ENCODE peak calls at places on chromosomes 6 and 20, in ten cellular contexts. One of them, this sample, is unnamed.

GRCh38 chr20:16007164-16007563 is 566.1 kb downstream of the KIF16B start:
- DNase-seq in heart left ventricle: no peak
- DNase-seq in GM12865: peak; percentile 85
- DNase-seq in HCT116: no peak
- DNase-seq in fibroblast of lung: no peak
- DNase-seq in A673: no peak
- DNase-seq in CD8-positive, alpha-beta T cell: no peak
- DNase-seq in Peyer's patch: no peak
- DNase-seq in coronary artery: no peak
- DNase-seq in astrocyte of the spinal cord: no peak
- DNase-seq in this sample: peak; percentile 14

GRCh38 chr20:59603176-59603575 is 1.2 kb upstream of the PHACTR3 start:
- DNase-seq in GM12865: no peak
- DNase-seq in coronary artery: no peak
- DNase-seq in astrocyte of the spinal cord: no peak
- DNase-seq in HCT116: no peak
- DNase-seq in CD8-positive, alpha-beta T cell: no peak
- DNase-seq in A673: no peak
- DNase-seq in fibroblast of lung: no peak
- DNase-seq in heart left ventricle: no peak
- DNase-seq in Peyer's patch: no peak
- DNase-seq in this sample: no peak

GRCh38 chr6:14921170-14921569 is 324.7 kb upstream of the JARID2 start:
- DNase-seq in HCT116: no peak
- DNase-seq in A673: no peak
- DNase-seq in GM12865: no peak
- DNase-seq in coronary artery: peak; percentile 76
- DNase-seq in heart left ventricle: peak; percentile 82
- DNase-seq in Peyer's patch: no peak
- DNase-seq in astrocyte of the spinal cord: no peak
- DNase-seq in CD8-positive, alpha-beta T cell: no peak
- DNase-seq in fibroblast of lung: peak; percentile 63
- DNase-seq in this sample: no peak

GRCh38 chr6:124879110-124879991 is 82.9 kb upstream of the RNF217 start:
- DNase-seq in heart left ventricle: no peak
- DNase-seq in fibroblast of lung: no peak
- DNase-seq in A673: no peak
- DNase-seq in coronary artery: no peak
- DNase-seq in HCT116: no peak
- DNase-seq in GM12865: no peak
- DNase-seq in CD8-positive, alpha-beta T cell: no peak
- DNase-seq in astrocyte of the spinal cord: no peak
- DNase-seq in Peyer's patch: no peak
- DNase-seq in this sample: no peak

GRCh38 chr6:13302751-13303667 is 25.3 kb downstream of the TBC1D7 start:
- DNase-seq in Peyer's patch: peak; percentile 66
- DNase-seq in GM12865: peak; percentile 93
- DNase-seq in fibroblast of lung: peak; percentile 98
- DNase-seq in astrocyte of the spinal cord: peak; percentile 90
- DNase-seq in A673: peak; percentile 90
- DNase-seq in HCT116: peak; percentile 33
- DNase-seq in heart left ventricle: no peak
- DNase-seq in coronary artery: no peak
- DNase-seq in CD8-positive, alpha-beta T cell: peak; percentile 53
- DNase-seq in this sample: peak; percentile 66

GRCh38 chr20:24701668-24702067 is 232.2 kb downstream of the SYNDIG1 start:
- DNase-seq in CD8-positive, alpha-beta T cell: no peak
- DNase-seq in astrocyte of the spinal cord: no peak
- DNase-seq in GM12865: no peak
- DNase-seq in coronary artery: peak; percentile 12
- DNase-seq in HCT116: no peak
- DNase-seq in fibroblast of lung: no peak
- DNase-seq in heart left ventricle: no peak
- DNase-seq in A673: no peak
- DNase-seq in Peyer's patch: no peak
- DNase-seq in this sample: no peak

GRCh38 chr6:90284745-90285481 is 11.7 kb downstream of the BACH2 start:
- DNase-seq in Peyer's patch: no peak
- DNase-seq in CD8-positive, alpha-beta T cell: no peak
- DNase-seq in astrocyte of the spinal cord: peak; percentile 84
- DNase-seq in heart left ventricle: no peak
- DNase-seq in coronary artery: no peak
- DNase-seq in A673: no peak
- DNase-seq in HCT116: peak; percentile 56
- DNase-seq in GM12865: peak; percentile 90
- DNase-seq in fibroblast of lung: peak; percentile 72
- DNase-seq in this sample: peak; percentile 62

GRCh38 chr6:72534236-72534635 is 87.6 kb upstream of the KCNQ5 start:
- DNase-seq in A673: no peak
- DNase-seq in heart left ventricle: no peak
- DNase-seq in Peyer's patch: no peak
- DNase-seq in GM12865: no peak
- DNase-seq in coronary artery: no peak
- DNase-seq in HCT116: no peak
- DNase-seq in CD8-positive, alpha-beta T cell: no peak
- DNase-seq in astrocyte of the spinal cord: no peak
- DNase-seq in fibroblast of lung: no peak
- DNase-seq in this sample: no peak

GRCh38 chr6:167974644-167975344 is 22.7 kb upstream of the KIF25 start:
- DNase-seq in fibroblast of lung: no peak
- DNase-seq in CD8-positive, alpha-beta T cell: no peak
- DNase-seq in heart left ventricle: no peak
- DNase-seq in Peyer's patch: no peak
- DNase-seq in astrocyte of the spinal cord: peak; percentile 58
- DNase-seq in A673: no peak
- DNase-seq in GM12865: no peak
- DNase-seq in coronary artery: no peak
- DNase-seq in HCT116: no peak
- DNase-seq in this sample: no peak

GRCh38 chr6:168683621-168684020 is 242.6 kb downstream of the SMOC2 start:
- DNase-seq in Peyer's patch: no peak
- DNase-seq in astrocyte of the spinal cord: no peak
- DNase-seq in CD8-positive, alpha-beta T cell: no peak
- DNase-seq in HCT116: no peak
- DNase-seq in heart left ventricle: no peak
- DNase-seq in coronary artery: no peak
- DNase-seq in fibroblast of lung: no peak
- DNase-seq in GM12865: no peak
- DNase-seq in A673: no peak
- DNase-seq in this sample: no peak

GRCh38 chr6:6724319-6725119 is 136.0 kb downstream of the LY86 start:
- DNase-seq in fibroblast of lung: peak; percentile 89
- DNase-seq in Peyer's patch: peak; percentile 82
- DNase-seq in GM12865: peak; percentile 69
- DNase-seq in CD8-positive, alpha-beta T cell: peak; percentile 69
- DNase-seq in astrocyte of the spinal cord: peak; percentile 79
- DNase-seq in heart left ventricle: peak; percentile 80
- DNase-seq in HCT116: peak; percentile 58
- DNase-seq in coronary artery: no peak
- DNase-seq in A673: peak; percentile 94
- DNase-seq in this sample: peak; percentile 77

GRCh38 chr6:39239527-39240154 is 10.4 kb upstream of the KCNK5 start:
- DNase-seq in HCT116: no peak
- DNase-seq in A673: no peak
- DNase-seq in Peyer's patch: no peak
- DNase-seq in GM12865: no peak
- DNase-seq in CD8-positive, alpha-beta T cell: no peak
- DNase-seq in coronary artery: no peak
- DNase-seq in astrocyte of the spinal cord: no peak
- DNase-seq in fibroblast of lung: no peak
- DNase-seq in heart left ventricle: no peak
- DNase-seq in this sample: no peak

GRCh38 chr6:137705166-137706064 is 161.6 kb upstream of the TNFAIP3 start:
- DNase-seq in Peyer's patch: peak; percentile 72
- DNase-seq in heart left ventricle: peak; percentile 74
- DNase-seq in CD8-positive, alpha-beta T cell: peak; percentile 69
- DNase-seq in fibroblast of lung: peak; percentile 62
- DNase-seq in HCT116: peak; percentile 24
- DNase-seq in astrocyte of the spinal cord: peak; percentile 61
- DNase-seq in coronary artery: no peak
- DNase-seq in GM12865: peak; percentile 76
- DNase-seq in A673: peak; percentile 65
- DNase-seq in this sample: peak; percentile 58

GRCh38 chr6:9101920-9102319 is 666.6 kb upstream of the SLC35B3 start:
- DNase-seq in A673: peak; percentile 13
- DNase-seq in astrocyte of the spinal cord: no peak
- DNase-seq in CD8-positive, alpha-beta T cell: no peak
- DNase-seq in Peyer's patch: no peak
- DNase-seq in HCT116: no peak
- DNase-seq in GM12865: no peak
- DNase-seq in coronary artery: no peak
- DNase-seq in heart left ventricle: no peak
- DNase-seq in fibroblast of lung: no peak
- DNase-seq in this sample: no peak

DNA sequence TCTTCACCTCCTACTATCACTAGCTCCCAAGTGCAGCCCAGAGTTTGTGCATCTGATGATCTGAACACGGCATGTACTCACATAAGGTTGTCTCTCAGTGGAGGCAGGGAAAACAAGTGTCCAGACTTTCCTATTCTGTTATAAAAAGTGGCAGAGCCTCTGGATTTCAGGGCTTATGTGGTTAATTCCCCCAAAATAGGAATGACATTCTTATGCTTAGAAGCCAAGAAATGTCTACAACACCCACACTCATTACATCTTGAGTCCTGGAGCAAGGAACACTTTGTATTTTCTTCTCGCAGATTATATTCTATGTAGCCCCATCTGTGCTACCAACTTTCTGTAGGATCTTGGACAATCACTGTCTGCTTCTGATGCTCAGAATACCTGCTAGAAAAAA is 13.5 kb upstream of the SEMG1 start:
- DNase-seq in GM12865: no peak
- DNase-seq in heart left ventricle: no peak
- DNase-seq in HCT116: no peak
- DNase-seq in Peyer's patch: no peak
- DNase-seq in astrocyte of the spinal cord: no peak
- DNase-seq in A673: no peak
- DNase-seq in fibroblast of lung: no peak
- DNase-seq in coronary artery: no peak
- DNase-seq in CD8-positive, alpha-beta T cell: no peak
- DNase-seq in this sample: no peak
- TF ChIP-seq CTCF in GM12865: no peak
- TF ChIP-seq CTCF in heart left ventricle: no peak
- TF ChIP-seq CTCF in HCT116: no peak
- TF ChIP-seq CTCF in Peyer's patch: no peak
- TF ChIP-seq CTCF in astrocyte of the spinal cord: no peak
- TF ChIP-seq CTCF in A673: no peak
- TF ChIP-seq CTCF in fibroblast of lung: no peak
- TF ChIP-seq CTCF in coronary artery: no peak
- TF ChIP-seq CTCF in CD8-positive, alpha-beta T cell: no peak
- TF ChIP-seq CTCF in this sample: no peak

GRCh38 chr6:32148722-32149576 is 2.8 kb downstream of the PRRT1 start:
- DNase-seq in Peyer's patch: peak; percentile 81
- DNase-seq in GM12865: no peak
- DNase-seq in fibroblast of lung: peak; percentile 47
- DNase-seq in HCT116: no peak
- DNase-seq in coronary artery: no peak
- DNase-seq in astrocyte of the spinal cord: peak; percentile 60
- DNase-seq in heart left ventricle: peak; percentile 78
- DNase-seq in CD8-positive, alpha-beta T cell: peak; percentile 75
- DNase-seq in A673: no peak
- DNase-seq in this sample: no peak
- TF ChIP-seq CTCF in Peyer's patch: no peak
- TF ChIP-seq CTCF in GM12865: no peak
- TF ChIP-seq CTCF in fibroblast of lung: peak; percentile 16
- TF ChIP-seq CTCF in HCT116: no peak
- TF ChIP-seq CTCF in coronary artery: no peak
- TF ChIP-seq CTCF in astrocyte of the spinal cord: peak; percentile 35
- TF ChIP-seq CTCF in heart left ventricle: peak; percentile 16
- TF ChIP-seq CTCF in CD8-positive, alpha-beta T cell: peak; percentile 35
- TF ChIP-seq CTCF in A673: no peak
- TF ChIP-seq CTCF in this sample: no peak

DNA sequence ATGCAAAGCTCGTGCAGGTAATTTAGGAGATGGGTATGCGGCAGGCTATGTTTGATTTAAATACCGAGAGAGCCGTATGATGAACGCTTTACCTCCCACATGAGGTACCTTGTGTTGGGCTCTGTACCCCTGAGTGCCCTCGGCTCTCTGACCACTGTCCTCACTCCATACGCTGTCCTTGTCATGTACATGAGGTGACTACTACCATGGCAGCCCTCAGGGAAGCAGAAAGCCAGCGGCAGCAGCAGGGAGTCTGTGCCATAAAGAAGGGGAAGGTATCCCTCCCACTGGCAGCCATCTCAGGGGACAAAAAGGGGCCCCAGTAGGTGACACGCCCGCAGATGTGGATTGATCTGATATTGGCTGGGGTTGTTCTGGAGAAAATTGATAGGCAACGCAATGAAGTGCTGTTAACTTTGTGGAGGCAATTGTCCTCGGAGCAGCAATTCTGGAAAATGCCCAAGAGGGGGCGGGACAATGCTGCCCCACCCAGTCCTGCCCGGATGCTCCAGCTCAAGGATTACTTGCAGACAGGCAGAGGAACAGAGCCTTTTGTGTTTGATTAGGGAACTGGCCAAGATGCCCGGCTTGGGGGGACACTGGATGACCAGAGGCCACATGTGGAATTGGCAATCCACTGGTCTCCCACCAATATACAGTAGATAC is 38.0 kb upstream of the HSF2 start:
- DNase-seq in Peyer's patch: no peak
- DNase-seq in astrocyte of the spinal cord: no peak
- DNase-seq in coronary artery: no peak
- DNase-seq in fibroblast of lung: no peak
- DNase-seq in GM12865: no peak
- DNase-seq in CD8-positive, alpha-beta T cell: no peak
- DNase-seq in A673: no peak
- DNase-seq in HCT116: no peak
- DNase-seq in heart left ventricle: no peak
- DNase-seq in this sample: no peak
- TF ChIP-seq CTCF in Peyer's patch: no peak
- TF ChIP-seq CTCF in astrocyte of the spinal cord: no peak
- TF ChIP-seq CTCF in coronary artery: no peak
- TF ChIP-seq CTCF in fibroblast of lung: no peak
- TF ChIP-seq CTCF in GM12865: no peak
- TF ChIP-seq CTCF in CD8-positive, alpha-beta T cell: no peak
- TF ChIP-seq CTCF in A673: peak; percentile 15
- TF ChIP-seq CTCF in HCT116: no peak
- TF ChIP-seq CTCF in heart left ventricle: no peak
- TF ChIP-seq CTCF in this sample: no peak

DNA sequence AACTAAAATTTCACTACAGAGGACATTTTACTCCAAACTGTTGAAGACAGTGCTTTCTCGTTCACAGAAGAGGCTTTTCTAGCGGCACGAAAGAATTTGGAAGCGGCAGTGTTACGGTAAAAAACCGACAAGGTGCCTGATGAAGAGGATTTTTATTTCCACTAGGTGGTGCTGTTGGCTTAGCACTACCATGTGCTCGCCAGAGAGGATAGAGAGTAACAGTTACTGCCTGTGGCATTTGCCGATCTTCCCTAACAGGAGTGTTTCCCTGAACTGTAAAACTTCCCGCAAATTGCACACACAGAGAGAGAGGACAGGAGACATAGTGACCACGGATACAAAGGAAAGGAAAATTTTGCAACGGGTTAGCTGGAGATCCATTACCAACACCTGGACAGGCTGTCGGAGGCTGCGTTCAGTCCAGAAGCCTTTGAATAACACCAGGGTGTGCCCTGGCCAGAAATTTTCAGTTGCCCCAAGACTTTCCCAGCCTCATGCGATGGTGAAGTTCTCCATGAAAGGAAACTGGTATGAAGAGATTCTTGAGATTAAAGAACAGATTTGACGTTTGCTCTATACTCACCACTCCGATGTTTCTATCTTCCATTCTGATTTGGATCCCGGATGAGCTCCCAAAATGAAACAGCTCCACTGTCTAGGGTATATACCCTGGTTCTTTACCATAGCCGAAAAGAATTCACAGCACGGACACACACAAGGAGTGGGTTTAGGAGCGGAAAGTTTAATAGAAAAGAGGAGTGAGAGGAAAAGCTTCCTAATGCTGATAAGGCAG is 48.1 kb downstream of the HLA-DPB1 start:
- DNase-seq in HCT116: peak; percentile 77
- DNase-seq in heart left ventricle: no peak
- DNase-seq in CD8-positive, alpha-beta T cell: no peak
- DNase-seq in A673: peak; percentile 73
- DNase-seq in astrocyte of the spinal cord: peak; percentile 13
- DNase-seq in fibroblast of lung: peak; percentile 37
- DNase-seq in Peyer's patch: no peak
- DNase-seq in coronary artery: no peak
- DNase-seq in GM12865: peak; percentile 53
- DNase-seq in this sample: no peak
- TF ChIP-seq CTCF in HCT116: peak; percentile 68
- TF ChIP-seq CTCF in heart left ventricle: peak; percentile 22
- TF ChIP-seq CTCF in CD8-positive, alpha-beta T cell: peak; percentile 47
- TF ChIP-seq CTCF in A673: peak; percentile 62
- TF ChIP-seq CTCF in astrocyte of the spinal cord: peak; percentile 41
- TF ChIP-seq CTCF in fibroblast of lung: peak; percentile 44
- TF ChIP-seq CTCF in Peyer's patch: peak; percentile 48
- TF ChIP-seq CTCF in coronary artery: no peak
- TF ChIP-seq CTCF in GM12865: peak; percentile 39
- TF ChIP-seq CTCF in this sample: no peak

This sample was measured in GM20000.